ENCODE peak calls at places on chromosomes 5 and 9, in eight cellular contexts. F is left ventricle myocardium inferior, Z is heart left ventricle, A is Calu3, S is kidney glomerular epithelial cell, Q is RWPE1, R is HTR-8/SVneo, E is fibroblast of the aortic adventitia. V is an unnamed sample.

GRCh38 chr5:92560698-92561361 is 1020.2 kb downstream of the NR2F1-AS1 start:
- DNase-seq in Q (no peak), A (no peak), F (no peak), S (peak), Z (no peak), E (peak), R (no peak), V (peak)

GRCh38 chr5:20286512-20286911 is 298.5 kb upstream of the CDH18 start:
- DNase-seq in A (no peak), S (no peak), Z (no peak), F (no peak), E (peak), R (peak), Q (peak), V (peak)

GRCh38 chr5:6702633-6703032 is 10.6 kb upstream of the TENT4A start:
- DNase-seq in Q (no peak), R (no peak), A (no peak), Z (no peak), S (no peak), E (no peak), F (no peak), V (no peak)

GRCh38 chr9:19149230-19149629 is 21.9 kb upstream of the PLIN2 start:
- DNase-seq in R (no peak), S (no peak), Z (no peak), F (no peak), E (peak), Q (no peak), A (no peak), V (no peak)

GRCh38 chr5:107486489-107486888 is 184.2 kb downstream of the EFNA5 start:
- DNase-seq in Z (no peak), E (peak), F (no peak), A (no peak), R (no peak), S (peak), Q (peak), V (peak)

GRCh38 chr5:141753971-141754713 is 72.1 kb upstream of the ARAP3 start:
- DNase-seq in S (peak), Q (peak), Z (no peak), E (peak), F (no peak), R (peak), A (peak), V (peak)

GRCh38 chr9:112487008-112487798 is 576 bp downstream of the KIAA1958 start:
- DNase-seq in Z (peak), S (peak), A (peak), F (peak), E (peak), R (peak), Q (peak), V (peak)

GRCh38 chr5:133565993-133566392 is 46.3 kb downstream of the FSTL4 start:
- DNase-seq in Q (peak), Z (peak), F (no peak), S (peak), A (peak), E (peak), R (peak), V (no peak)

GRCh38 chr5:134138416-134139376 is 24.2 kb downstream of the TCF7 start:
- DNase-seq in Z (peak), S (no peak), R (peak), A (no peak), F (peak), Q (peak), E (no peak), V (peak)

V was measured in foreskin keratinocyte.